ENCODE peak calls at places on chromosomes 4 and X, in five cellular contexts. L is K562, M is A549, N is HepG2, V is H1. U is an unnamed sample.

GRCh38 chr4:181685911-181686310 is 557.3 kb upstream of the TENM3 start:
- DNase-seq in L (no peak), M (no peak), N (no peak), V (no peak), U (no peak)

GRCh38 chr4:6740347-6740746 is 24.4 kb downstream of the BLOC1S4 start:
- DNase-seq in L (no peak), M (no peak), N (no peak), V (no peak), U (no peak)

GRCh38 chr4:156374069-156374468 is 420.4 kb upstream of the CTSO start:
- DNase-seq in L (no peak), M (no peak), N (no peak), V (no peak), U (no peak)

GRCh38 chr4:41280010-41280409 is 23.3 kb downstream of the UCHL1 start:
- DNase-seq in L (no peak), M (no peak), N (no peak), V (no peak), U (no peak)

GRCh38 chr4:122552898-122553297 is 68.0 kb downstream of the IL21 start:
- DNase-seq in L (no peak), M (no peak), N (no peak), V (no peak), U (no peak)

GRCh38 chr4:185380320-185380719 is 15.4 kb downstream of the LRP2BP start:
- DNase-seq in L (no peak), M (no peak), N (peak), V (no peak), U (no peak)

GRCh38 chr4:41935652-41936021 is 408 bp downstream of the TMEM33 start:
- DNase-seq in L (peak), M (peak), N (peak), V (no peak), U (no peak)

GRCh38 chr4:41257901-41258300 is 1.2 kb downstream of the UCHL1 start:
- DNase-seq in L (no peak), M (no peak), N (no peak), V (no peak), U (peak)

GRCh38 chr4:175671491-175671934 is 140.6 kb downstream of the GPM6A start:
- DNase-seq in L (no peak), M (peak), N (no peak), V (peak), U (no peak)

GRCh38 chr4:110484029-110484428 is 8.1 kb downstream of the ENPEP start:
- DNase-seq in L (no peak), M (no peak), N (no peak), V (no peak), U (no peak)

GRCh38 chr4:159434496-159435241 is 331.8 kb downstream of the RAPGEF2 start:
- DNase-seq in L (no peak), M (no peak), N (no peak), V (no peak), U (no peak)

GRCh38 chr4:188437535-188437934 is 298.3 kb downstream of the TRIML1 start:
- DNase-seq in L (no peak), M (no peak), N (no peak), V (no peak), U (no peak)

GRCh38 chr4:162149644-162150043 is 14.2 kb downstream of the FSTL5 start:
- DNase-seq in L (no peak), M (no peak), N (no peak), V (no peak), U (no peak)

GRCh38 chrX:69705818-69706217 is 89.9 kb downstream of the EDA start:
- DNase-seq in L (no peak), M (no peak), N (no peak), V (no peak), U (no peak)

GRCh38 chr4:20026456-20026855 is 225.2 kb upstream of the SLIT2 start:
- DNase-seq in L (no peak), M (no peak), N (no peak), V (no peak), U (no peak)

GRCh38 chr4:151717909-151718613 is 42.7 kb downstream of the GATB start:
- DNase-seq in L (no peak), M (no peak), N (no peak), V (no peak), U (no peak)

GRCh38 chrX:48715876-48716502 is 19.5 kb downstream of the SUV39H1 start:
- DNase-seq in L (no peak), M (no peak), N (no peak), V (no peak), U (no peak)

GRCh38 chr4:122710434-122711308 is 21.8 kb upstream of the BBS12 start:
- DNase-seq in L (no peak), M (no peak), N (no peak), V (no peak), U (peak)

GRCh38 chr4:38163216-38164006 is 203.2 kb downstream of the PTTG2 start:
- DNase-seq in L (no peak), M (peak), N (no peak), V (no peak), U (peak)

GRCh38 chr4:81698536-81698935 is 226.8 kb upstream of the RASGEF1B start:
- DNase-seq in L (no peak), M (no peak), N (no peak), V (no peak), U (no peak)

GRCh38 chrX:55710701-55711100 is 6.8 kb upstream of the RRAGB start:
- DNase-seq in L (no peak), M (peak), N (no peak), V (no peak), U (peak)

GRCh38 chr4:169070895-169071218 is 60.8 kb upstream of the CBR4 start:
- DNase-seq in L (no peak), M (peak), N (peak), V (no peak), U (no peak)

GRCh38 chr4:6986067-6986780 is 56.9 kb upstream of the TADA2B start:
- DNase-seq in L (peak), M (peak), N (no peak), V (no peak), U (peak)

GRCh38 chrX:119492463-119492862 is 24.2 kb downstream of the SLC25A5 start:
- DNase-seq in L (no peak), M (no peak), N (no peak), V (no peak), U (no peak)

GRCh38 chr4:56844817-56845580 is 23.5 kb upstream of the SPINK2 start:
- DNase-seq in L (no peak), M (no peak), N (no peak), V (peak), U (no peak)

GRCh38 chrX:129665916-129666644 is 11.3 kb upstream of the APLN start:
- DNase-seq in L (no peak), M (peak), N (no peak), V (no peak), U (peak)

GRCh38 chrX:68847172-68847571 is 18.4 kb downstream of the EFNB1 start:
- DNase-seq in L (no peak), M (no peak), N (no peak), V (no peak), U (no peak)

GRCh38 chr4:71445819-71446218 is 107.0 kb downstream of the SLC4A4 start:
- DNase-seq in L (no peak), M (no peak), N (no peak), V (no peak), U (no peak)

GRCh38 chr4:183436417-183436816 is 8.0 kb upstream of the CDKN2AIP start:
- DNase-seq in L (no peak), M (no peak), N (no peak), V (no peak), U (no peak)

GRCh38 chr4:52051615-52052474 is 741 bp downstream of the SPATA18 start:
- DNase-seq in L (no peak), M (peak), N (peak), V (peak), U (peak)

GRCh38 chrX:133677123-133678063 is 262.1 kb upstream of the GPC4 start:
- DNase-seq in L (no peak), M (no peak), N (no peak), V (no peak), U (no peak)

GRCh38 chr4:159778298-159778697 is 675.4 kb downstream of the RAPGEF2 start:
- DNase-seq in L (no peak), M (no peak), N (no peak), V (no peak), U (no peak)

GRCh38 chr4:82652062-82652461 is 90.3 kb upstream of the TMEM150C start:
- DNase-seq in L (no peak), M (no peak), N (no peak), V (no peak), U (peak)

GRCh38 chr4:153241295-153241694 is 37.1 kb downstream of the TRIM2 start:
- DNase-seq in L (no peak), M (no peak), N (no peak), V (no peak), U (no peak)

GRCh38 chrX:22389544-22390243 is 117.0 kb downstream of the CBLL2 start:
- DNase-seq in L (no peak), M (peak), N (no peak), V (no peak), U (peak)

GRCh38 chr4:69025191-69025998 is 70.9 kb upstream of the UGT2B7 start:
- DNase-seq in L (no peak), M (peak), N (peak), V (peak), U (no peak)

GRCh38 chr4:120824905-120825304 is 97.6 kb downstream of the PRDM5 start:
- DNase-seq in L (no peak), M (no peak), N (peak), V (no peak), U (no peak)
- H3K4me3 ChIP-seq in L (no peak), M (no peak), N (no peak), V (no peak), U (no peak)

DNA sequence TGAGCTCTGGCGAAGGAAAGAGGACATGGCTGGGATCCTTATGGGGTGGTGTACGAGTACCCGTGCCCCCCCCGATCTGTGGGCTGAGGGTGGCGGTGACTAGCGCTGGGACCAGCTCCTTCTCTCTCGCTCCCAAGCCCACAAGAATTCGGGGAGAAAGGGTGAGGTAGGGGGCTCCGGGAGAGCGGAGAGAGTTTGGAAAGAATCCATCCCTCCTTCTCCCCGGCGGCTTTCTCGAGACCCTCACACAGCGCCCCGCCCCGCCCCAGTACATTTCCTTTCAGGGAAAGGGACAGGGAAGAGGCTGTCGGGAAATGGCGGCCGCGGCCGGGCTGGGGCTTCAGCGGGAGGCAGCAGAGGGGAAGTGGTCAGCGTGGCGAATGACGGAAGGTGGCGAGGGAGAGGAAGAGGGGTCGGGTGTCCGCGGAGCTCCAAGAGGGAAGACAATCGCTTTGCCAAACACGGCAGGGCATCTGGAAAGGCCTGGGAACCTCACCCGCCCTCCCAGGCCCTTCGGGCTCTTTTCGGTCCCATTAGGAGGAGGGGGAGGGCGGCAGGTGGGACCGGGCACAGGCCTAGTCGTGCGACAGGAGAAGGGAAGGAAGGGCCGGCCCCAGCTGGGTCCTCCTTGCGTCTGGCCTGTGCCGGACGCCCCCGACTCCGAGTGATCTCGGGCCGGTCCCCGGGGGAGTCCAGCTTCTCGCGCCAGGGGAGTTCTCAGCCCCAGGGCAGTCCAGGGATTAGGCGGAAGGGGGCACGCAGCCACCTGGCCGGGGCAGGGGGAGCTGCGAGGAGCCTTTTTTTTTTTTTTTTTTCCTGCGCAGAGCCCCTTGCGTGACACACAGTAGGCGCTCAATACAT is 10.2 kb downstream of the HNRNPH2 start:
- DNase-seq in L (no peak), M (no peak), N (no peak), V (peak), U (peak)
- TF ChIP-seq POLR2A in L (no peak), M (peak), N (no peak), V (peak), U (no peak)

DNA sequence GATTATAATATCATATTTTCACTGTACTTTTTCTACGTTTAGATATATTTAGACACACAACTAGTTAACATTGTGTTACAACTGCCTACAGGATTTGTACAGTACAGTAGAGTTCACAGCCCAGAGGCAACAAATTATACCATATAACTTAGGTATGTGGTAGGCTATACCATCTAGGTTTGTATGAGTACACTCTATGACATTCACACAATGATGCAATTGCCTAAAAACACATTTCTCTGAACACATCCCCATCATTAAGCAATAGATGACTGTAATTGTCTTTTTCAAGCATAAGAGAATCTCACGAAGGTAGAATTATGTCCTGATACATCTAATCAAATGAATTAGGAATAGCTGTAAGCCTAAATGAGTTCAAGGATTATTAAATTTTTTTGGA is 12.3 kb upstream of the TIGD2 start:
- DNase-seq in L (no peak), M (no peak), N (no peak), V (no peak), U (no peak)
- TF ChIP-seq JUN in L (no peak), M (no peak), N (no peak), V (no peak), U (no peak)

GRCh38 chrX:100408643-100409315 is 1.3 kb downstream of the PCDH19 start:
- DNase-seq in L (no peak), M (no peak), N (no peak), V (peak), U (no peak)
- H3K4me3 ChIP-seq in L (no peak), M (no peak), N (no peak), V (peak), U (peak)

DNA sequence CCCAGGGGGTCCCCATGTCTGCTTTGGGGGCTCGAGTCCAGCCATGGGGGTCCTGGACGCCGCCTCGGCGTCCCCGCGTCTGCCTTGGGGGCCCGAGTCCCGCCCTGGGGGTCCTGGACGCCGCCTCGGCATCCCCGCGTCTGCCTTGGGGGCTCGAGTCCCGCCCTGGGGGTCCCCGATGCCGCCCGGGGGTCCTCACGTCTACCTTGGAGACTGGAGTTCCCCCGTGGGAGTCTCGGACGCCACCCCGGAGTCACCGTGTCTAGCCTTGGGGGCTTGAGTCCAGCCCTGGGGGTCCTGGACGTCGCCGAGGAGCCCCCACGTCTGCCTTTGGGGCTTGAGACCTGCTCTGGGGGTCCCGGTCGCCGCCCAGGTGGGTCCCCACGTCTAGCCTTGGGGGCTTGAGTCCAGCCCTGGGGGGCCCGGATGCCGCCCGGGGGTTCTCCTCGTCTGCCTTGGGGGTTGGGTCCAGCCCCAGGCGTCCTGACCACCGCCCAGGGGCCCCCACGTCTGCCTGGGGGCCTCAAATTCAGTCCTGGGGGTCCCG is 1.1 kb upstream of the GTPBP6 start:
- DNase-seq in L (no peak), M (no peak), N (no peak), V (no peak), U (no peak)
- TF ChIP-seq POLR2A in L (no peak), M (no peak), N (no peak), V (no peak), U (no peak)

DNA sequence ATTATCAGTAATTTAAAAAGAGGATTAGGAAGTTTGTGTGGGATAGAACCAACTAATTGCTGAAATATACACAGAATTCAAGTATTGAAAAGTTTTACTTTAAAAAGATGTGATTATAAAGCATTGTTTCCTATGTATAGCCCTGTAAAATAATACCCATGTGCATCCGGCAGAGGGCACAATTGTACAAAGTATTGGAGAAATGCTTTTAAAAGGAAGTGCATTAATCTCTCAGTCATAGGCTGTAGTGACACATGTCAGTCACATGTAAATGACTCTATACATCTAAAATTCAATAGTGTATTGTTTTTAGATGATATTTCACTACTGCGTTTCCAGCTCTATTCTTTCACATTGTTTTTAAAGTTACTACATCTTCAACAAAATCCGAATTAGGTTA is 9.7 kb upstream of the GEMIN8 start:
- DNase-seq in L (peak), M (peak), N (peak), V (no peak), U (peak)
- TF ChIP-seq JUN in L (no peak), M (no peak), N (no peak), V (no peak), U (no peak)

GRCh38 chr4:16082038-16082423 is 1.8 kb downstream of the PROM1 start:
- DNase-seq in L (no peak), M (no peak), N (no peak), V (no peak), U (no peak)
- H3K4me3 ChIP-seq in L (no peak), M (peak), N (peak), V (peak), U (no peak)

DNA sequence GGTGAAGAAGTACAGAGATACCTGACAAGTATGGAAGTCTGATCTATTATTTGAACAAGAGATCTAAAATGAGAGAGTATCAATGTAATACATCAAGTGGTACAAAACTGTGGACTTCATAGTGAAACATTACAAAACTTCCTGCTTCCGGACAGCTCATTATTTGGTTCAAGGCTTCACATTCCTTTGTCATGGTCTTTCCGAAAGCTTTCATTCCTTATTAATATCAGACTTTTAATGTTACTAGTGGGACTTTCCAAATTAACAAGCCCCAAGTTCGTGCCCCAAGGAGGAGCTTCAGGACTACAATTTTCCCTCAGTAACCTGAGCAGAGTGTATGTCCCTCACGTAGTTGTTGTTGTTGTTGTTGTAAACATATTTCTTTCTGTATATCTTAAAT is 1.2 kb downstream of the CHIC2 start:
- DNase-seq in L (no peak), M (no peak), N (peak), V (no peak), U (peak)
- TF ChIP-seq POLR2A in L (no peak), M (no peak), N (no peak), V (no peak), U (no peak)

GRCh38 chr4:15774020-15774420 is 4.1 kb upstream of the CD38 start:
- DNase-seq in L (no peak), M (peak), N (no peak), V (no peak), U (no peak)
- TF ChIP-seq JUN in L (no peak), M (no peak), N (no peak), V (no peak), U (no peak)

GRCh38 chrX:44253573-44253942 is 89.9 kb downstream of the EFHC2 start:
- DNase-seq in L (no peak), M (no peak), N (no peak), V (no peak), U (no peak)
- H3K4me3 ChIP-seq in L (no peak), M (no peak), N (peak), V (no peak), U (no peak)

U was measured in endothelial cell of umbilical vein.